ENCODE peak calls at places on chromosomes 12 and 14, in ten cellular contexts. J is iPS DF 6.9; X is HCT116; O is left ventricle myocardium inferior; B is IMR-90; Q is mammary epithelial cell; W is CD4-positive, alpha-beta memory T cell; S is uterus; H is mesendoderm; P is Panc1. D is an unnamed sample.

GRCh38 chr12:67526129-67526528 is 122.4 kb upstream of the DYRK2 start:
- DNase-seq in X (no peak), S (no peak), W (no peak), B (no peak), P (no peak), J (no peak), O (no peak), Q (no peak), H (no peak), D (no peak)

GRCh38 chr12:46831335-46832083 is 5.7 kb upstream of the SLC38A4 start:
- DNase-seq in X (no peak), B (no peak), W (no peak), O (peak; percentile 77), J (no peak), Q (no peak), S (no peak), H (peak; percentile 33), P (no peak), D (no peak)

GRCh38 chr12:89919241-89919906 is 210.7 kb upstream of the ATP2B1 start:
- DNase-seq in B (no peak), J (no peak), P (no peak), Q (no peak), O (no peak), X (no peak), H (no peak), W (no peak), S (no peak), D (no peak)

GRCh38 chr12:18690653-18691052 is 47.2 kb downstream of the PLCZ1 start:
- DNase-seq in H (peak; percentile 70), O (no peak), X (peak; percentile 79), W (no peak), P (no peak), Q (peak; percentile 99), S (no peak), B (peak; percentile 98), J (no peak), D (no peak)

GRCh38 chr12:58252914-58253313 is 311.5 kb downstream of the ATP23 start:
- DNase-seq in W (no peak), S (no peak), Q (no peak), B (no peak), X (no peak), P (no peak), H (no peak), J (no peak), O (no peak), D (no peak)

GRCh38 chr14:68379510-68380303 is 413.2 kb downstream of the ZFP36L1 start:
- DNase-seq in S (no peak), X (no peak), P (no peak), Q (no peak), O (no peak), B (no peak), W (peak; percentile 39), H (no peak), J (no peak), D (no peak)

GRCh38 chr12:102799229-102799628 is 117.8 kb downstream of the PAH start:
- DNase-seq in H (no peak), P (no peak), W (no peak), S (no peak), O (no peak), Q (no peak), B (no peak), X (no peak), J (no peak), D (no peak)

GRCh38 chr14:92687681-92688433 is 60.6 kb downstream of the LGMN start:
- DNase-seq in O (no peak), P (no peak), H (peak; percentile 44), W (no peak), B (no peak), J (no peak), X (no peak), Q (no peak), S (no peak), D (no peak)

GRCh38 chr12:34396006-34396860 is 373.9 kb downstream of the ALG10 start:
- DNase-seq in O (peak; percentile 5), X (no peak), Q (no peak), B (no peak), P (no peak), W (no peak), S (peak; percentile 3), H (no peak), J (no peak), D (peak; percentile 51)

GRCh38 chr14:78848234-78848820 is 678.2 kb downstream of the NRXN3 start:
- DNase-seq in Q (peak; percentile 36), B (peak; percentile 31), S (no peak), O (no peak), P (peak; percentile 22), J (peak; percentile 57), H (peak; percentile 75), X (peak; percentile 18), W (no peak), D (no peak)

GRCh38 chr14:77565289-77566081 is 51.0 kb downstream of the SPTLC2 start:
- DNase-seq in P (no peak), J (no peak), Q (peak; percentile 62), S (no peak), O (no peak), W (no peak), H (no peak), X (no peak), B (peak; percentile 70), D (no peak)

GRCh38 chr14:91985008-91985407 is 37.5 kb upstream of the FBLN5 start:
- DNase-seq in S (no peak), B (peak; percentile 80), J (no peak), H (no peak), Q (peak; percentile 3), X (no peak), P (no peak), O (no peak), W (no peak), D (no peak)

GRCh38 chr12:87439990-87440827 is 589.0 kb downstream of the C12orf50 start:
- DNase-seq in Q (peak; percentile 98), J (no peak), P (peak; percentile 2), O (no peak), B (peak; percentile 93), H (peak; percentile 59), X (peak; percentile 84), S (no peak), W (no peak), D (no peak)

GRCh38 chr12:97960741-97961608 is 498.4 kb downstream of the RMST start:
- DNase-seq in B (no peak), J (peak; percentile 63), P (peak; percentile 20), W (no peak), Q (peak; percentile 30), S (no peak), X (peak; percentile 8), O (no peak), H (peak; percentile 66), D (no peak)

DNA sequence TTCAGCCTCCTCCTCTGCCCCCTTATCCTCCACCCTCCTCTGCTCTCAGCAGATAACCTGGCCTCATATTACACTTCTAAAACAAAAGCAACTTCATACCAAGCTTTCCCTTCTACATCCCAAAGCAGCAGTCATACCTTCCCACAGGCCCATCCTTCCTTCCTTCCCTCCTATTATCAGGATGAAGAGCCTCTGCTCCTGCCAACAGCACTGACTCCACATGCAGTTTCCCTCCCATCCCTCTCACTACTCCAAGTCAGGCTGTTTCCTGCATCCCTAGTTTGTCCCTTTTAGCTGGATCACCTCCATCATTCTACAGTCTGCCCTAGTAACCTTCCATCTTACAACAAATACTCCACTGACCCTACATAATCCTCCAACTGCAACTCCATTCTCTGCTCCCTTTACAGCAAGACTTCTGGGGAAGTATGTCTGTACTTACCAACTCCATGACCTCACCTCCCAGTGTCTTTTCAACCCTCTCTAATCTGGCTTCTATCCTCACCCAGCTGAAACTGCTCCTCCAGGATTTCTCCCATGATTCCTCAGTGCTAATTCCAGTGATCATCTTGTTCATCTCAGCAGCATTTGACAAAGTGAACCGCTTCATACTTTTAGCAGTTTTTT is 4.9 kb upstream of the YEATS4 start:
- DNase-seq in H (peak; percentile 31), O (no peak), P (no peak), B (no peak), Q (no peak), S (no peak), W (no peak), J (no peak), X (no peak), D (no peak)
- H3K4me1 ChIP-seq in H (peaks cover 3% of the 10 kb centered on the region), O (peaks cover 9% of the 10 kb centered on the region), P (peaks cover 6% of the 10 kb centered on the region), B (no peaks in the 10 kb centered on the region), Q (peaks cover 8% of the 10 kb centered on the region), S (no peaks in the 10 kb centered on the region), W (peaks cover 6% of the 10 kb centered on the region), J (no peaks in the 10 kb centered on the region), X (peaks cover 19% of the 10 kb centered on the region), D (no peaks in the 10 kb centered on the region)

GRCh38 chr12:130076126-130076525 is 86.1 kb upstream of the FZD10 start:
- DNase-seq in H (no peak), S (no peak), X (no peak), W (no peak), B (no peak), O (no peak), Q (no peak), P (no peak), J (no peak), D (no peak)
- H3K27me3 ChIP-seq in H (no peaks in the 10 kb centered on the region), S (no peaks in the 10 kb centered on the region), X (no peaks in the 10 kb centered on the region), W (no peaks in the 10 kb centered on the region), B (no peaks in the 10 kb centered on the region), O (peaks cover 80% of the 10 kb centered on the region), Q (no peaks in the 10 kb centered on the region), P (peaks cover 5% of the 10 kb centered on the region), J (no peaks in the 10 kb centered on the region), D (peaks cover 6% of the 10 kb centered on the region)

DNA sequence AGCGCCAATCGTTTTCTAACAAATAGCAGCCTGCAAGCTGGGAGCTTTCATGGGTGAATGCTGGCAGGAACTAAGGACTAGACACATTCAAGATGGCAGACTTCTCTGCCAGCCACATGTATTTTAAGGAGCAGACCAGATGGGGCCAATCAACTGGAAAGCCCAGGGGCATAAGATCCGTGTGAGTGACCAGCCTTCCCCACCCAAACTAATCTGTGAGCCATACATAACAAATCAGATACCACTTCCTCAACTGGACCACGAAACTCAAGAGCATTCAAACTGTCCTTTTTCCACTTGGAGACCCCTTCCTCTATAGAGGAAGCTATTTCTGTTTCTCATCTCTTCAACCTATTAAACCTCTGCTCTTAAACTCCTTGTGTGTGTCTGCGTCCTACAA is 9.7 kb downstream of the TCL1B start:
- DNase-seq in P (no peak), W (no peak), S (no peak), O (no peak), H (no peak), Q (no peak), J (no peak), X (no peak), B (no peak), D (no peak)
- H3K4me1 ChIP-seq in P (no peaks in the 10 kb centered on the region), W (no peaks in the 10 kb centered on the region), S (no peaks in the 10 kb centered on the region), O (no peaks in the 10 kb centered on the region), H (no peaks in the 10 kb centered on the region), Q (no peaks in the 10 kb centered on the region), J (peaks cover 4% of the 10 kb centered on the region), X (peaks cover 4% of the 10 kb centered on the region), B (no peaks in the 10 kb centered on the region), D (no peaks in the 10 kb centered on the region)

DNA sequence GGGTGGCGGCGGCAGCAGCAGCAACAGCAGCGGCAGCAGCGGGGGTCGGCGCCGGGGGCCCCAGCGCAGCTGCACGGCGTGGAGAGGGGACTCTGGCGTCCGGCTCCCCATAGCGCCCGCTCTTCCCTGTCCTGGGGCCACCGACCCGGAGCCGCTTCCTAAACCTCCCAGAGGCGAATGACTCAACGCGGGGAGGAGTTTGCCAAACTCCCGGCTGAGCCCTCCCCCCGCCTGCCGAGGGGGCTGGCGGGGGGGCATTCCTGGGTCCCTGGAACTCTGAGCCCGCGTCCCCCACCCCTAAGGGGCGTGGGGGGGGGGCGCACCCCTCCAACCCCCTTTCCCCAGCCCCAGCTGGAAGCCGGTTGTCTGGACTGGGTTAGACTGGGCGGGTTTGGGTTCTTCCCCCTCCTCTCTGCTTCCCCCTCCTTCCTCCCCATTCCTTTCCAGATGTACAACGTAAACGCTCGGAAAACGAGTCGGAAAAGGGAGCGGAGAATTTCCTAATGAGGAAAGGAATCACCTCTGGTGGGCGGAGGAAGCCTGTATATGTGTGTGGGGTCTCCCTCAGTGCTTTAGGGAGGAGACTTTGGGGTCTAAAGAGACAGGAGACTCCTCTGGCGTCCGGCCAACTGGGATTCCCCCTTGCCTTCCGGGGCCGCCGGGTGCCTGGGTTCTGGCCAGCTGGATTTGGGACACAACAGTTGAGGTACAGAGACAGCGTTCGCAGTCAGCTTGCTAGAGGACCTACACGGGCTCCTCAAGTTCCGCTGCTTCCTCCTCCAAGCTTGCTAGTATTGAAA is at the start of gene ITGA5:
- DNase-seq in J (no peak), H (peak; percentile 73), S (peak; percentile 88), O (peak; percentile 86), Q (peak; percentile 76), X (peak; percentile 18), B (peak; percentile 69), W (no peak), P (no peak), D (peak; percentile 86)
- H3K27me3 ChIP-seq in J (no peaks in the 10 kb centered on the region), H (no peaks in the 10 kb centered on the region), S (no peaks in the 10 kb centered on the region), O (no peaks in the 10 kb centered on the region), Q (no peaks in the 10 kb centered on the region), X (no peaks in the 10 kb centered on the region), B (no peaks in the 10 kb centered on the region), W (no peaks in the 10 kb centered on the region), P (no peaks in the 10 kb centered on the region), D (no peaks in the 10 kb centered on the region)